ENCODE peak calls at places on chromosomes 2 and 18, in eight cellular contexts. J is fibroblast of mammary gland; Y is stimulated activated CD4-positive, alpha-beta T cell treated with anti-CD3 and anti-CD28 coated beads, TNF-alpha, amount 100 ng/mL, for 1 hour; X is skeletal muscle cell; R is mesendoderm; M is stimulated activated naive CD8-positive, alpha-beta T cell treated with anti-CD3 and anti-CD28 coated beads, Interleukin-15, amount 100 ng/mL, for 72 hours; S is anterior cingulate cortex; G is T follicular helper cell. T is an unnamed sample.

GRCh38 chr2:216519154-216519762 is 20.6 kb downstream of the RPL37A start:
- DNase-seq in J (peak), Y (no peak), X (peak), R (peak), M (peak), S (no peak), G (peak), T (no peak)

GRCh38 chr2:12665334-12665733 is 51.4 kb upstream of the TRIB2 start:
- DNase-seq in J (no peak), Y (no peak), X (no peak), R (peak), M (no peak), S (no peak), G (no peak), T (no peak)

GRCh38 chr2:10817413-10817812 is 4.8 kb upstream of the PDIA6 start:
- DNase-seq in J (no peak), Y (no peak), X (no peak), R (peak), M (no peak), S (no peak), G (no peak), T (no peak)

GRCh38 chr18:572499-573289 is 7.5 kb upstream of the CETN1 start:
- DNase-seq in J (no peak), Y (no peak), X (no peak), R (no peak), M (no peak), S (no peak), G (no peak), T (no peak)

GRCh38 chr18:79400091-79400590 is 4.4 kb downstream of the NFATC1 start:
- DNase-seq in J (no peak), Y (no peak), X (no peak), R (no peak), M (no peak), S (no peak), G (peak), T (peak)

GRCh38 chr2:204219196-204219595 is 282.6 kb downstream of the ICOS start:
- DNase-seq in J (no peak), Y (no peak), X (no peak), R (no peak), M (no peak), S (no peak), G (no peak), T (no peak)

GRCh38 chr2:237264480-237265219 is 149.3 kb downstream of the COL6A3 start:
- DNase-seq in J (peak), Y (no peak), X (peak), R (no peak), M (no peak), S (no peak), G (no peak), T (no peak)

GRCh38 chr2:22812065-22812680 is 572.8 kb upstream of the KLHL29 start:
- DNase-seq in J (no peak), Y (no peak), X (no peak), R (no peak), M (no peak), S (no peak), G (no peak), T (no peak)

GRCh38 chr2:142509401-142509800 is 368.1 kb upstream of the KYNU start:
- DNase-seq in J (no peak), Y (no peak), X (no peak), R (no peak), M (no peak), S (no peak), G (no peak), T (no peak)

GRCh38 chr2:222912776-222913175 is 51.9 kb downstream of the ACSL3 start:
- DNase-seq in J (no peak), Y (no peak), X (no peak), R (no peak), M (no peak), S (no peak), G (no peak), T (no peak)

GRCh38 chr2:218129756-218130155 is 3.9 kb downstream of the CXCR2 start:
- DNase-seq in J (peak), Y (no peak), X (no peak), R (no peak), M (no peak), S (no peak), G (no peak), T (no peak)

GRCh38 chr2:186614373-186614772 is 24.5 kb downstream of the ITGAV start:
- DNase-seq in J (no peak), Y (no peak), X (no peak), R (no peak), M (no peak), S (no peak), G (no peak), T (no peak)

GRCh38 chr2:197804758-197805597 is 585 bp downstream of the PLCL1 start:
- DNase-seq in J (no peak), Y (no peak), X (no peak), R (no peak), M (peak), S (no peak), G (no peak), T (peak)

GRCh38 chr2:20487392-20488135 is 40.7 kb downstream of the RHOB start:
- DNase-seq in J (no peak), Y (no peak), X (no peak), R (peak), M (no peak), S (no peak), G (no peak), T (no peak)

GRCh38 chr2:52745144-52745543 is 1022.5 kb upstream of the CHAC2 start:
- DNase-seq in J (no peak), Y (no peak), X (no peak), R (no peak), M (no peak), S (no peak), G (no peak), T (no peak)

GRCh38 chr2:101188683-101189405 is 37.7 kb upstream of the TBC1D8 start:
- DNase-seq in J (peak), Y (no peak), X (no peak), R (peak), M (no peak), S (no peak), G (no peak), T (no peak)

GRCh38 chr2:238487134-238487533 is 60.4 kb downstream of the ASB1 start:
- DNase-seq in J (no peak), Y (no peak), X (no peak), R (no peak), M (no peak), S (no peak), G (no peak), T (no peak)

GRCh38 chr18:10056506-10056905 is 142.7 kb downstream of the VAPA start:
- DNase-seq in J (no peak), Y (no peak), X (no peak), R (no peak), M (no peak), S (no peak), G (no peak), T (no peak)

GRCh38 chr18:5717241-5717640 is 173.4 kb upstream of the EPB41L3 start:
- DNase-seq in J (no peak), Y (no peak), X (no peak), R (no peak), M (no peak), S (no peak), G (no peak), T (no peak)

GRCh38 chr2:172525601-172526000 is 30.3 kb upstream of the PDK1 start:
- DNase-seq in J (no peak), Y (no peak), X (no peak), R (peak), M (no peak), S (no peak), G (no peak), T (no peak)

GRCh38 chr2:56757884-56758545 is 574.2 kb downstream of the CCDC85A start:
- DNase-seq in J (no peak), Y (no peak), X (no peak), R (no peak), M (no peak), S (no peak), G (no peak), T (no peak)

GRCh38 chr2:205769494-205769848 is 87.2 kb downstream of the NRP2 start:
- DNase-seq in J (peak), Y (no peak), X (peak), R (no peak), M (no peak), S (no peak), G (no peak), T (no peak)

GRCh38 chr2:98870516-98871158 is 65.4 kb downstream of the CRACDL start:
- DNase-seq in J (no peak), Y (no peak), X (no peak), R (peak), M (no peak), S (no peak), G (no peak), T (no peak)

GRCh38 chr2:205665791-205666190 is 16.5 kb upstream of the NRP2 start:
- DNase-seq in J (no peak), Y (no peak), X (no peak), R (no peak), M (no peak), S (no peak), G (no peak), T (no peak)

GRCh38 chr2:128903637-128904036 is 585.0 kb upstream of the HS6ST1 start:
- DNase-seq in J (no peak), Y (no peak), X (no peak), R (no peak), M (no peak), S (no peak), G (no peak), T (no peak)

GRCh38 chr2:238720232-238720672 is 127.6 kb upstream of the TWIST2 start:
- DNase-seq in J (peak), Y (no peak), X (no peak), R (peak), M (peak), S (no peak), G (peak), T (no peak)

GRCh38 chr18:55124078-55124477 is 164.8 kb upstream of the CCDC68 start:
- DNase-seq in J (peak), Y (no peak), X (peak), R (no peak), M (no peak), S (no peak), G (no peak), T (no peak)